ENCODE peak calls at places on chromosomes 7 and 10, in five cellular contexts. One of them, this sample, is unnamed.

GRCh38 chr7:93092757-93093370 is 24.9 kb downstream of the SAMD9 start:
- DNase-seq in cardiac fibroblast: peak; percentile 67
- DNase-seq in WERI-Rb-1: no peak
- DNase-seq in AG09309: peak; percentile 29
- DNase-seq in uterus: no peak
- DNase-seq in this sample: peak; percentile 17

GRCh38 chr10:59561397-59562121 is 148.1 kb downstream of the SLC16A9 start:
- DNase-seq in cardiac fibroblast: peak; percentile 65
- DNase-seq in AG09309: no peak
- DNase-seq in uterus: no peak
- DNase-seq in WERI-Rb-1: no peak
- DNase-seq in this sample: no peak

GRCh38 chr10:107481881-107482280 is 317.4 kb upstream of the SORCS1 start:
- DNase-seq in cardiac fibroblast: no peak
- DNase-seq in AG09309: no peak
- DNase-seq in uterus: no peak
- DNase-seq in WERI-Rb-1: no peak
- DNase-seq in this sample: no peak

GRCh38 chr7:68176974-68177373 is 1180.3 kb downstream of the TYW1 start:
- DNase-seq in WERI-Rb-1: peak; percentile 81
- DNase-seq in AG09309: peak; percentile 11
- DNase-seq in cardiac fibroblast: peak; percentile 66
- DNase-seq in uterus: no peak
- DNase-seq in this sample: peak; percentile 17

GRCh38 chr7:48147078-48147591 is 24.1 kb upstream of the ABCA13 start:
- DNase-seq in cardiac fibroblast: no peak
- DNase-seq in AG09309: no peak
- DNase-seq in WERI-Rb-1: no peak
- DNase-seq in uterus: no peak
- DNase-seq in this sample: no peak

GRCh38 chr10:51733061-51733460 is 33.7 kb upstream of the CSTF2T start:
- DNase-seq in AG09309: no peak
- DNase-seq in uterus: no peak
- DNase-seq in cardiac fibroblast: peak; percentile 21
- DNase-seq in WERI-Rb-1: no peak
- DNase-seq in this sample: no peak

GRCh38 chr10:130631139-130631864 is 495.1 kb downstream of the GLRX3 start:
- DNase-seq in uterus: no peak
- DNase-seq in cardiac fibroblast: no peak
- DNase-seq in WERI-Rb-1: no peak
- DNase-seq in AG09309: no peak
- DNase-seq in this sample: no peak

GRCh38 chr7:128032605-128033235 is 1.5 kb upstream of the LRRC4 start:
- DNase-seq in AG09309: no peak
- DNase-seq in cardiac fibroblast: no peak
- DNase-seq in WERI-Rb-1: no peak
- DNase-seq in uterus: no peak
- DNase-seq in this sample: no peak

GRCh38 chr7:26555971-26556830 is 264.5 kb downstream of the SNX10 start:
- DNase-seq in cardiac fibroblast: no peak
- DNase-seq in uterus: no peak
- DNase-seq in WERI-Rb-1: peak; percentile 17
- DNase-seq in AG09309: no peak
- DNase-seq in this sample: no peak

GRCh38 chr7:3979956-3980643 is 679.0 kb downstream of the SDK1 start:
- DNase-seq in uterus: no peak
- DNase-seq in cardiac fibroblast: no peak
- DNase-seq in AG09309: no peak
- DNase-seq in WERI-Rb-1: no peak
- DNase-seq in this sample: no peak

GRCh38 chr7:8109196-8110022 is 140.8 kb downstream of the GLCCI1 start:
- DNase-seq in AG09309: peak; percentile 17
- DNase-seq in uterus: no peak
- DNase-seq in WERI-Rb-1: no peak
- DNase-seq in cardiac fibroblast: peak; percentile 17
- DNase-seq in this sample: peak; percentile 3

GRCh38 chr7:55074008-55074499 is 55.2 kb downstream of the EGFR start:
- DNase-seq in uterus: no peak
- DNase-seq in AG09309: no peak
- DNase-seq in WERI-Rb-1: no peak
- DNase-seq in cardiac fibroblast: peak; percentile 75
- DNase-seq in this sample: peak; percentile 76

GRCh38 chr7:584122-584465 is 64.4 kb upstream of the PDGFA start:
- DNase-seq in cardiac fibroblast: no peak
- DNase-seq in AG09309: no peak
- DNase-seq in uterus: no peak
- DNase-seq in WERI-Rb-1: no peak
- DNase-seq in this sample: peak; percentile 11

GRCh38 chr10:43073721-43074120 is 3.1 kb upstream of the RET start:
- DNase-seq in cardiac fibroblast: no peak
- DNase-seq in uterus: no peak
- DNase-seq in AG09309: no peak
- DNase-seq in WERI-Rb-1: no peak
- DNase-seq in this sample: no peak

GRCh38 chr7:111199643-111200042 is 108.7 kb downstream of the LRRN3 start:
- DNase-seq in cardiac fibroblast: no peak
- DNase-seq in WERI-Rb-1: no peak
- DNase-seq in AG09309: no peak
- DNase-seq in uterus: no peak
- DNase-seq in this sample: peak; percentile 1

GRCh38 chr7:115110523-115110922 is 188.6 kb downstream of the MDFIC start:
- DNase-seq in AG09309: no peak
- DNase-seq in cardiac fibroblast: no peak
- DNase-seq in WERI-Rb-1: no peak
- DNase-seq in uterus: no peak
- DNase-seq in this sample: no peak

GRCh38 chr10:104127411-104127810 is 5.4 kb downstream of the SFR1 start:
- DNase-seq in uterus: no peak
- DNase-seq in AG09309: no peak
- DNase-seq in cardiac fibroblast: no peak
- DNase-seq in WERI-Rb-1: peak; percentile 13
- DNase-seq in this sample: no peak

This sample was measured in GM04504.